ENCODE peak calls at places on chromosomes 13 and 19, in nine cellular contexts. D is heart left ventricle, X is transverse colon, K is Peyer's patch, A is adrenal gland, V is body of pancreas, T is prostate gland, Y is IMR-90, L is esophagus muscularis mucosa. Z is an unnamed sample.
A peak's percentile ranks its signal among the peaks of the same experiment; 100 is the strongest.

GRCh38 chr13:67267136-67267535 is 37.0 kb upstream of the PCDH9 start:
- DNase-seq in Y (peak; percentile 35), L (no peak), A (no peak), K (no peak), D (no peak), V (no peak), T (no peak), X (no peak), Z (no peak)

GRCh38 chr13:27533155-27533643 is 82.8 kb upstream of the MTIF3 start:
- DNase-seq in A (peak; percentile 93), T (peak; percentile 78), Y (peak; percentile 59), X (peak; percentile 87), D (peak; percentile 90), V (peak; percentile 90), L (peak; percentile 92), K (peak; percentile 49), Z (peak; percentile 42)

GRCh38 chr13:54445453-54445852 is 1416.8 kb downstream of the OLFM4 start:
- DNase-seq in V (no peak), L (no peak), D (no peak), K (no peak), Y (no peak), X (no peak), A (no peak), T (no peak), Z (no peak)

GRCh38 chr13:39688699-39689405 is 33.4 kb downstream of the COG6 start:
- DNase-seq in K (no peak), A (no peak), X (no peak), T (no peak), L (no peak), D (no peak), V (no peak), Y (peak; percentile 54), Z (no peak)

GRCh38 chr13:32334676-32335075 is 19.4 kb downstream of the BRCA2 start:
- DNase-seq in V (no peak), X (no peak), D (no peak), T (no peak), A (no peak), K (no peak), L (no peak), Y (peak; percentile 2), Z (no peak)

GRCh38 chr19:1853295-1854031 is 5.2 kb upstream of the REXO1 start:
- DNase-seq in L (no peak), V (peak; percentile 84), X (peak; percentile 94), K (peak; percentile 79), Y (peak; percentile 68), A (peak; percentile 91), D (peak; percentile 83), T (peak; percentile 75), Z (no peak)

GRCh38 chr13:113860051-113860471 is 3.8 kb downstream of the GAS6 start:
- DNase-seq in K (no peak), Y (no peak), X (peak; percentile 81), V (peak; percentile 11), T (no peak), A (no peak), L (no peak), D (no peak), Z (no peak)

GRCh38 chr13:71454509-71454908 is 412.5 kb downstream of the DACH1 start:
- DNase-seq in V (no peak), X (no peak), Y (no peak), K (no peak), D (no peak), A (no peak), L (no peak), T (no peak), Z (no peak)

GRCh38 chr19:1355258-1355973 is 28.3 kb upstream of the NDUFS7 start:
- DNase-seq in K (no peak), T (no peak), L (no peak), Y (no peak), V (no peak), A (no peak), D (no peak), X (no peak), Z (no peak)

GRCh38 chr13:77749481-77749880 is 52.0 kb downstream of the SLAIN1 start:
- DNase-seq in T (no peak), A (no peak), Y (no peak), K (no peak), X (no peak), V (no peak), L (no peak), D (no peak), Z (no peak)

GRCh38 chr13:77752512-77753069 is 55.1 kb downstream of the SLAIN1 start:
- DNase-seq in T (no peak), L (no peak), D (no peak), V (no peak), A (no peak), X (no peak), Y (no peak), K (no peak), Z (no peak)

GRCh38 chr13:77751513-77752456 is 54.3 kb downstream of the SLAIN1 start:
- DNase-seq in D (no peak), T (no peak), V (peak; percentile 51), A (peak; percentile 56), Y (peak; percentile 37), X (no peak), K (no peak), L (no peak), Z (peak; percentile 17)
- H3K27ac ChIP-seq in D (no peak overlapping the region), T (no peak overlapping the region), V (no peak overlapping the region), A (no peak overlapping the region), Y (no peak overlapping the region), X (no peak overlapping the region), K (no peak overlapping the region), L (no peak overlapping the region), Z (no peak overlapping the region)

GRCh38 chr19:35738021-35738886 is 4.0 kb downstream of the IGFLR1 start:
- DNase-seq in A (no peak), L (no peak), K (no peak), Y (no peak), V (no peak), X (no peak), T (no peak), D (no peak), Z (no peak)
- TF ChIP-seq POLR2A in A (no peak), L (no peak), K (no peak), Y (no peak), V (no peak), X (no peak), T (no peak), D (no peak), Z (no peak)

DNA sequence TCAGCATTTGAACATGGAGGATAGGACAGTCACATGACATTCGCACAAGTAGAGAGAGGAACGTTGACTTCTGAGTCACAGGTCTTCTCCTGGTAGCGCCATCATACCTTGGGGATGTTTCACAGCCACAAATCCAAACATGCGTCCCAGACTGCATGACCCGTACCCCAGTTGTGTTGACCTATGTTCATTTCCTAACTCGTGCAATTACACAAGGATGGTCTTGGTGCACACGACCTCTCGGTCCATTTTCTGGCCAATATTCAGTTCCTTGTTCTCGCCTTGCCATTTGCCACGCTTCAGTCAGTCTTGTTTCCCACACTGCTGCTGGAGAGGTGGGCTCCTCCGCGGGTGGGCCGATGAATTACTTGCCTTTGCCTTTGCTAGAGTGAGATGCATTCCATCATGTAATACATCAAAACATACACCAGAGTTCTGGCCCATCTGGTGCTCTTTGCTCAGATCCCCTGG is 87.3 kb downstream of the COL4A2 start:
- DNase-seq in K (no peak), Y (peak; percentile 94), L (no peak), A (no peak), X (no peak), D (no peak), V (no peak), T (no peak), Z (no peak)
- H3K27me3 ChIP-seq in K (no peaks in the 10 kb centered on the region), Y (no peaks in the 10 kb centered on the region), L (no peaks in the 10 kb centered on the region), A (no peaks in the 10 kb centered on the region), X (no peaks in the 10 kb centered on the region), D (no peaks in the 10 kb centered on the region), V (no peaks in the 10 kb centered on the region), T (no peaks in the 10 kb centered on the region), Z (no peaks in the 10 kb centered on the region)

DNA sequence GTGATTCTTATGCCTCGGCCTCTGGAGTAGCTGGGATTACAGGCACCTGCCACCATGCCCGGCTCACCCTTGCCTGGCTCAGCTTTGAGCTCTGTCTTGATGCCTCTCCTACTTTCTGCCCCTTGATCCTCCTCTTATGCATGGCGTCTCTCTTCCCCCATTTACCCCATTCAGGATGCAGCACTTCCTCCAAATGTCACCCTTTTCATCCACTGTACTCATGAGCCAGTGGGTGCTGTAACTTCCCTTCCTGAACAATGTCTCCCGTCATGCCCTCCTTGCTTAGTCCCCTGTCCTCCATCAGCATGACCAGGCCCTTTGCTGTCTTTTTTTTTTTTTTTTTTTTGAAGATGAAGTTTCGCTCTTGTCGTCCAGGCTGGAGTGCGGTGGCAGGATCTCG is 3.4 kb upstream of the SIGLEC9 start:
- DNase-seq in Y (no peak), V (no peak), L (no peak), X (no peak), K (no peak), T (no peak), A (no peak), D (no peak), Z (no peak)
- H3K27ac ChIP-seq in Y (no peak overlapping the region), V (peak overlapping the region; percentile 34), L (no peak overlapping the region), X (no peak overlapping the region), K (no peak overlapping the region), T (no peak overlapping the region), A (no peak overlapping the region), D (no peak overlapping the region), Z (no peak overlapping the region)

DNA sequence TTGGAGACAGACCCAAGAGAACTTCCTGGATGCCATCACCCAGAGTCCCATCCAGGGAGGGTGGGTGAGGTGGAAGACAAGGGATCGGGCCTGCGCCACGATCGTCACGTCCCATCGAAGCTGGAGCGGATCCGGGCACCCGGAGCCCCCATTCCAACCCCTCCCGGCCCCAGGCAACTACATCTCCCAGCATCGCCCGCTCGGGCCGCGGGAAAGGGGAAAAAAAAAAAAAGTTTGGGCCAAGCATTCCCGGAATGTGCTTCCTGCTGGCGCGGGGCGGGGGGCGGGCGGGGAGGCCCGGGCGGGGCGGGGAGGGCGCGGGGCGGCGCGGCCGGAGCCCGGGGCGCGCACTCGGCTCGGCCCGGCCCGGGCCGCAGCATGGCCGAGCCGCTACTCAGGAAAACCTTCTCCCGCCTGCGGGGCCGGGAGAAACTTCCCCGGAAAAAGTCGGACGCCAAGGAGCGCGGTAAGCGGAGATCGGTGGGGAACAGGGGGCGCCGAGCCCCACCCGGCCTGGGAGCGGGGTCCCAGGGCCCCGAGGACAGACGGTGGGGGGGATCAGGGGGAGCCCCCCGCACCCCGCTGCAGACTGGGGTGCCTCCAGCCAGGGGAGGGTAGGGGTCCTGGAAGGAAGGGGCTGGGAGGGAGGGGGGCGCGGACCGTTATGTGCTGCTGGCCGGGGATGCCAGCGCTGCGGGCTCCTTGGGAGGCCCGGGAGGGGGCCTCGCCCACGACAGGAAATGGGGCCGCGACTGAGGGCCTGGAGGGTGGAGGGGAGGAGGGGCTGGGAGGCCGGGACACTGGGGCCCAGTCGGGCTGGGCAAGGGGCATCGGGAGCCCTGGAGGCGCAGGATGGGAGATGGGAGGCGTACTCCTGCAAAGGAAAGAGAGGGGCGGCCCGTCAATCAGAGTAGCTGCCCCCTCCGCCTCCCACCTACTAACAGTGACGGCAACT is at the start of gene SYDE1:
- DNase-seq in X (no peak), D (peak; percentile 68), A (peak; percentile 54), K (no peak), Y (peak; percentile 55), L (no peak), V (no peak), T (no peak), Z (peak; percentile 66)
- TF ChIP-seq POLR2A in X (no peak), D (peak; percentile 29), A (peak; percentile 52), K (no peak), Y (peak; percentile 79), L (peak; percentile 18), V (peak; percentile 38), T (no peak), Z (no peak)

Z was measured in uterus.